ENCODE peak calls at places on chromosome 12, in seven cellular contexts. One of them, this sample, is unnamed.
A peak's percentile ranks its signal among the peaks of the same experiment; 100 is the strongest.

GRCh38 chr12:7602287-7602686 is 63.4 kb downstream of the APOBEC1 start:
- DNase-seq in WERI-Rb-1: no peak
- DNase-seq in H54: no peak
- DNase-seq in Caco-2: no peak
- DNase-seq in mesendoderm: no peak
- DNase-seq in memory B cell: no peak
- DNase-seq in RWPE1: peak; percentile 27
- DNase-seq in this sample: no peak

GRCh38 chr12:45914090-45914489 is 76.3 kb downstream of the SCAF11 start:
- DNase-seq in WERI-Rb-1: no peak
- DNase-seq in H54: peak; percentile 54
- DNase-seq in Caco-2: no peak
- DNase-seq in RWPE1: peak; percentile 38
- DNase-seq in memory B cell: no peak
- DNase-seq in mesendoderm: peak; percentile 67
- DNase-seq in this sample: no peak

GRCh38 chr12:7113389-7113871 is 4.4 kb upstream of the C1RL start:
- DNase-seq in H54: no peak
- DNase-seq in RWPE1: no peak
- DNase-seq in Caco-2: peak; percentile 61
- DNase-seq in mesendoderm: peak; percentile 54
- DNase-seq in memory B cell: peak; percentile 45
- DNase-seq in WERI-Rb-1: peak; percentile 39
- DNase-seq in this sample: no peak

GRCh38 chr12:56932867-56933266 is 1.3 kb downstream of the SDR9C7 start:
- DNase-seq in Caco-2: no peak
- DNase-seq in H54: no peak
- DNase-seq in memory B cell: no peak
- DNase-seq in mesendoderm: peak; percentile 9
- DNase-seq in RWPE1: no peak
- DNase-seq in WERI-Rb-1: no peak
- DNase-seq in this sample: no peak

GRCh38 chr12:123948401-123949117 is 24.1 kb downstream of the CCDC92 start:
- DNase-seq in RWPE1: no peak
- DNase-seq in WERI-Rb-1: peak; percentile 21
- DNase-seq in Caco-2: no peak
- DNase-seq in mesendoderm: no peak
- DNase-seq in memory B cell: no peak
- DNase-seq in H54: no peak
- DNase-seq in this sample: no peak

GRCh38 chr12:42361909-42362706 is 36.1 kb downstream of the PPHLN1 start:
- DNase-seq in RWPE1: no peak
- DNase-seq in mesendoderm: no peak
- DNase-seq in WERI-Rb-1: no peak
- DNase-seq in memory B cell: no peak
- DNase-seq in Caco-2: no peak
- DNase-seq in H54: no peak
- DNase-seq in this sample: no peak

GRCh38 chr12:98653866-98654493 is 8.9 kb downstream of the APAF1 start:
- DNase-seq in memory B cell: no peak
- DNase-seq in Caco-2: peak; percentile 46
- DNase-seq in H54: no peak
- DNase-seq in mesendoderm: peak; percentile 59
- DNase-seq in RWPE1: peak; percentile 39
- DNase-seq in WERI-Rb-1: no peak
- DNase-seq in this sample: no peak

GRCh38 chr12:32030151-32030550 is 70.9 kb downstream of the RESF1 start:
- DNase-seq in H54: no peak
- DNase-seq in WERI-Rb-1: no peak
- DNase-seq in RWPE1: no peak
- DNase-seq in Caco-2: no peak
- DNase-seq in mesendoderm: no peak
- DNase-seq in memory B cell: no peak
- DNase-seq in this sample: no peak

This sample was measured in GM12891.